ENCODE peak calls at places on chromosomes 3 and 15, in nine cellular contexts. O is adrenal gland, T is heart right ventricle, M is lung microvascular endothelial cell, P is EL, F is EH, S is NCI-H2081, G is epithelial cell of esophagus, B is NCI-H774. H is an unnamed sample.

GRCh38 chr3:125052671-125053303 is 3.0 kb downstream of the HEG1 start:
- DNase-seq in O (peak), T (no peak), M (peak), P (peak), F (peak), S (peak), G (peak), B (no peak), H (no peak)

GRCh38 chr3:114687157-114687556 is 393.3 kb downstream of the TIGIT start:
- DNase-seq in O (no peak), T (no peak), M (no peak), P (no peak), F (no peak), S (no peak), G (no peak), B (no peak), H (no peak)

GRCh38 chr15:99181544-99181943 is 67.8 kb downstream of the TTC23 start:
- DNase-seq in O (peak), T (peak), M (no peak), P (no peak), F (no peak), S (no peak), G (no peak), B (no peak), H (no peak)

GRCh38 chr15:96325579-96326331 is 4.7 kb upstream of the NR2F2 start:
- DNase-seq in O (no peak), T (no peak), M (peak), P (peak), F (peak), S (no peak), G (peak), B (no peak), H (no peak)

GRCh38 chr3:129673012-129673411 is 66.5 kb upstream of the PLXND1 start:
- DNase-seq in O (peak), T (no peak), M (no peak), P (no peak), F (no peak), S (no peak), G (no peak), B (no peak), H (no peak)

GRCh38 chr3:186035277-186035676 is 73.6 kb downstream of the ETV5 start:
- DNase-seq in O (no peak), T (no peak), M (no peak), P (peak), F (peak), S (no peak), G (peak), B (no peak), H (no peak)

GRCh38 chr15:59751552-59752413 is 62.7 kb upstream of the BNIP2 start:
- DNase-seq in O (no peak), T (no peak), M (no peak), P (no peak), F (no peak), S (no peak), G (peak), B (no peak), H (no peak)

GRCh38 chr15:38528279-38528678 is 36.3 kb downstream of the RASGRP1 start:
- DNase-seq in O (peak), T (no peak), M (no peak), P (peak), F (peak), S (no peak), G (no peak), B (no peak), H (no peak)

GRCh38 chr3:108175352-108175751 is 46.9 kb downstream of the IFT57 start:
- DNase-seq in O (no peak), T (no peak), M (no peak), P (peak), F (peak), S (no peak), G (peak), B (no peak), H (no peak)

GRCh38 chr15:75163150-75163564 is 38.5 kb upstream of the C15orf39 start:
- DNase-seq in O (no peak), T (no peak), M (no peak), P (no peak), F (no peak), S (no peak), G (no peak), B (no peak), H (no peak)

GRCh38 chr3:16177962-16178627 is 3.6 kb downstream of the GALNT15 start:
- DNase-seq in O (peak), T (peak), M (peak), P (peak), F (peak), S (no peak), G (peak), B (no peak), H (peak)

GRCh38 chr15:54816406-54816805 is 380.3 kb downstream of the RSL24D1 start:
- DNase-seq in O (no peak), T (no peak), M (no peak), P (no peak), F (no peak), S (no peak), G (no peak), B (no peak), H (no peak)

GRCh38 chr3:170721563-170721962 is 135.7 kb upstream of the SLC7A14 start:
- DNase-seq in O (no peak), T (no peak), M (no peak), P (no peak), F (no peak), S (no peak), G (peak), B (no peak), H (no peak)

GRCh38 chr3:58093573-58094195 is 85.5 kb downstream of the FLNB start:
- DNase-seq in O (no peak), T (no peak), M (no peak), P (peak), F (peak), S (no peak), G (peak), B (no peak), H (no peak)

GRCh38 chr3:123678108-123678511 is 93.3 kb upstream of the HACD2 start:
- DNase-seq in O (peak), T (no peak), M (no peak), P (peak), F (peak), S (no peak), G (peak), B (no peak), H (no peak)

GRCh38 chr3:56940989-56941388 is 119.5 kb upstream of the SPATA12 start:
- DNase-seq in O (no peak), T (no peak), M (no peak), P (no peak), F (no peak), S (no peak), G (no peak), B (no peak), H (no peak)

GRCh38 chr15:32849769-32850668 is 132.2 kb downstream of the GREM1 start:
- DNase-seq in O (no peak), T (no peak), M (no peak), P (peak), F (peak), S (no peak), G (peak), B (no peak), H (no peak)

GRCh38 chr3:109050591-109051167 is 67.3 kb downstream of the MORC1 start:
- DNase-seq in O (peak), T (no peak), M (peak), P (peak), F (no peak), S (peak), G (peak), B (no peak), H (peak)

GRCh38 chr15:89649716-89650115 is 5.6 kb downstream of the KIF7 start:
- DNase-seq in O (no peak), T (no peak), M (no peak), P (no peak), F (no peak), S (no peak), G (no peak), B (no peak), H (no peak)

GRCh38 chr3:73580343-73580742 is 44.4 kb downstream of the PDZRN3 start:
- DNase-seq in O (no peak), T (no peak), M (no peak), P (peak), F (peak), S (no peak), G (peak), B (no peak), H (no peak)

GRCh38 chr3:58537412-58538301 is 667 bp upstream of the ACOX2 start:
- DNase-seq in O (no peak), T (no peak), M (no peak), P (no peak), F (no peak), S (no peak), G (peak), B (no peak), H (no peak)

GRCh38 chr3:143234521-143234920 is 115.0 kb downstream of the CHST2 start:
- DNase-seq in O (no peak), T (no peak), M (no peak), P (peak), F (peak), S (no peak), G (no peak), B (no peak), H (no peak)

GRCh38 chr3:149507491-149508324 is 33.2 kb downstream of the TM4SF4 start:
- DNase-seq in O (no peak), T (no peak), M (peak), P (peak), F (peak), S (no peak), G (peak), B (no peak), H (no peak)

GRCh38 chr3:43768594-43768993 is 77.9 kb downstream of the ABHD5 start:
- DNase-seq in O (peak), T (peak), M (no peak), P (peak), F (peak), S (no peak), G (peak), B (no peak), H (peak)

GRCh38 chr3:51559266-51559907 is 20.9 kb downstream of the RAD54L2 start:
- DNase-seq in O (peak), T (no peak), M (peak), P (peak), F (peak), S (no peak), G (no peak), B (no peak), H (no peak)

GRCh38 chr15:100783760-100784492 is 95.7 kb upstream of the ALDH1A3 start:
- DNase-seq in O (no peak), T (no peak), M (no peak), P (no peak), F (no peak), S (no peak), G (no peak), B (no peak), H (no peak)

GRCh38 chr3:100981546-100981945 is 11.7 kb downstream of the ABI3BP start:
- DNase-seq in O (no peak), T (no peak), M (no peak), P (no peak), F (no peak), S (no peak), G (no peak), B (no peak), H (no peak)

GRCh38 chr15:48680841-48681240 is 35.3 kb upstream of the FBN1 start:
- DNase-seq in O (no peak), T (no peak), M (no peak), P (peak), F (peak), S (no peak), G (peak), B (no peak), H (no peak)

GRCh38 chr15:78976691-78977090 is 31.8 kb upstream of the CTSH start:
- DNase-seq in O (no peak), T (no peak), M (no peak), P (no peak), F (no peak), S (no peak), G (no peak), B (no peak), H (no peak)

GRCh38 chr15:62469874-62470688 is 305.0 kb upstream of the C2CD4B start:
- DNase-seq in O (peak), T (peak), M (peak), P (peak), F (peak), S (no peak), G (peak), B (no peak), H (no peak)

GRCh38 chr15:63367390-63367789 is 14.3 kb downstream of the CA12 start:
- DNase-seq in O (no peak), T (no peak), M (no peak), P (no peak), F (no peak), S (no peak), G (peak), B (no peak), H (no peak)

GRCh38 chr3:123344175-123344908 is 104.5 kb downstream of the ADCY5 start:
- DNase-seq in O (no peak), T (no peak), M (peak), P (peak), F (peak), S (no peak), G (no peak), B (no peak), H (no peak)

GRCh38 chr3:24810881-24811280 is 316.2 kb upstream of the THRB start:
- DNase-seq in O (peak), T (no peak), M (no peak), P (no peak), F (no peak), S (no peak), G (no peak), B (no peak), H (no peak)

GRCh38 chr3:123458255-123458654 is 9.4 kb upstream of the ADCY5 start:
- DNase-seq in O (no peak), T (no peak), M (no peak), P (no peak), F (no peak), S (no peak), G (no peak), B (no peak), H (no peak)

GRCh38 chr3:108510496-108510895 is at the start of gene MYH15:
- DNase-seq in O (no peak), T (no peak), M (no peak), P (no peak), F (no peak), S (no peak), G (no peak), B (no peak), H (no peak)

GRCh38 chr3:119413603-119414280 is 49.7 kb downstream of the TMEM39A start:
- DNase-seq in O (no peak), T (no peak), M (no peak), P (no peak), F (no peak), S (no peak), G (no peak), B (no peak), H (no peak)

GRCh38 chr15:64690008-64690407 is 85.4 kb downstream of the RBPMS2 start:
- DNase-seq in O (no peak), T (no peak), M (no peak), P (no peak), F (no peak), S (no peak), G (no peak), B (no peak), H (no peak)

GRCh38 chr3:185935465-185936263 is 2.1 kb downstream of the TRA2B start:
- DNase-seq in O (no peak), T (no peak), M (no peak), P (no peak), F (peak), S (no peak), G (no peak), B (no peak), H (no peak)

GRCh38 chr3:189629803-189630455 is 1.3 kb upstream of the TP63 start:
- DNase-seq in O (no peak), T (peak), M (no peak), P (no peak), F (no peak), S (no peak), G (no peak), B (no peak), H (no peak)

H was measured in transverse colon.